ENCODE peak calls at places on chromosomes 2 and 18, in four cellular contexts. M, G, T and I are unnamed samples. For H3K9me3, the result is how much of the 10 kb centered on the place peaks cover.

GRCh38 chr2:180849851-180850250 is 130.6 kb upstream of the UBE2E3 start:
- DNase-seq in T (no peak), G (no peak), M (no peak), I (no peak)

GRCh38 chr2:187976667-187977333 is 314.9 kb upstream of the GULP1 start:
- DNase-seq in M (no peak), T (no peak), G (no peak), I (no peak)

GRCh38 chr2:240411261-240412160 is 24.0 kb upstream of the GPC1 start:
- DNase-seq in G (no peak), T (no peak), M (no peak), I (no peak)

GRCh38 chr2:187684181-187684580 is 129.9 kb upstream of the TFPI start:
- DNase-seq in M (no peak), G (no peak), T (no peak), I (no peak)

GRCh38 chr18:49061906-49062831 is 111.4 kb upstream of the SMAD7 start:
- DNase-seq in M (no peak), T (no peak), G (no peak), I (peak)

GRCh38 chr18:25370391-25370790 is 18.4 kb upstream of the ZNF521 start:
- DNase-seq in G (no peak), T (no peak), M (no peak), I (no peak)

GRCh38 chr2:61157371-61158003 is 4.5 kb upstream of the C2orf74 start:
- DNase-seq in G (no peak), T (no peak), M (no peak), I (no peak)

GRCh38 chr2:26483957-26484565 is 6.1 kb upstream of the OTOF start:
- DNase-seq in M (no peak), G (no peak), T (no peak), I (no peak)

GRCh38 chr2:231666171-231667095 is 41.9 kb upstream of the PTMA start:
- DNase-seq in G (peak), M (peak), T (peak), I (peak)

GRCh38 chr2:98123286-98123685 is 36.3 kb downstream of the VWA3B start:
- DNase-seq in M (no peak), G (no peak), T (no peak), I (no peak)

GRCh38 chr2:72325592-72326422 is 178.1 kb upstream of the CYP26B1 start:
- DNase-seq in G (peak), T (no peak), M (peak), I (no peak)

GRCh38 chr2:32172870-32173269 is 7.2 kb downstream of the SLC30A6 start:
- DNase-seq in G (no peak), T (no peak), M (no peak), I (no peak)

GRCh38 chr2:3672861-3673670 is 15.1 kb downstream of the ALLC start:
- DNase-seq in M (no peak), G (no peak), T (no peak), I (peak)

GRCh38 chr2:109439897-109440506 is 173.8 kb downstream of the SEPTIN10 start:
- DNase-seq in G (no peak), T (no peak), M (no peak), I (no peak)

GRCh38 chr2:227529871-227530270 is 57.9 kb downstream of the AGFG1 start:
- DNase-seq in T (no peak), G (no peak), M (no peak), I (no peak)

GRCh38 chr2:174603280-174603679 is 5.7 kb upstream of the WIPF1 start:
- DNase-seq in G (peak), T (no peak), M (peak), I (peak)

GRCh38 chr2:219514196-219514761 is at the start of gene ASIC4:
- DNase-seq in G (no peak), M (no peak), T (no peak), I (peak)

GRCh38 chr18:27871731-27872130 is 305.2 kb downstream of the CDH2 start:
- DNase-seq in G (no peak), T (no peak), M (no peak), I (no peak)

GRCh38 chr2:67309281-67309680 is 87.9 kb upstream of the ETAA1 start:
- DNase-seq in M (peak), T (no peak), G (peak), I (no peak)

GRCh38 chr2:14907014-14907612 is 274.6 kb downstream of the LRATD1 start:
- DNase-seq in M (peak), G (peak), T (no peak), I (no peak)

GRCh38 chr2:102276549-102277201 is 34.7 kb upstream of the IL1RL1 start:
- DNase-seq in M (no peak), G (no peak), T (no peak), I (no peak)

GRCh38 chr18:63819780-63820179 is 44.6 kb downstream of the SERPINB7 start:
- DNase-seq in T (no peak), M (no peak), G (no peak), I (no peak)

GRCh38 chr2:196849895-196850294 is 40.7 kb upstream of the C2orf66 start:
- DNase-seq in G (peak), T (no peak), M (peak), I (peak)

GRCh38 chr2:1937066-1937465 is 192.8 kb upstream of the PXDN start:
- DNase-seq in G (no peak), T (no peak), M (no peak), I (no peak)

GRCh38 chr2:55119711-55120487 is 69.6 kb upstream of the RTN4 start:
- DNase-seq in M (no peak), T (no peak), G (no peak), I (no peak)

GRCh38 chr2:185990861-185991525 is 252.4 kb downstream of the FSIP2 start:
- DNase-seq in M (no peak), G (peak), T (no peak), I (no peak)
- TF ChIP-seq PBX3 in M (no peak), G (no peak), T (no peak), I (no peak)

GRCh38 chr18:5518899-5519371 is 24.9 kb downstream of the EPB41L3 start:
- DNase-seq in G (no peak), M (no peak), T (no peak), I (no peak)

GRCh38 chr18:5512191-5512590 is 31.6 kb downstream of the EPB41L3 start:
- DNase-seq in M (no peak), T (no peak), G (no peak), I (no peak)

GRCh38 chr18:5513947-5514346 is 29.9 kb downstream of the EPB41L3 start:
- DNase-seq in G (no peak), T (no peak), M (no peak), I (no peak)

GRCh38 chr18:5518179-5518770 is 25.5 kb downstream of the EPB41L3 start:
- DNase-seq in T (no peak), G (no peak), M (no peak), I (no peak)

DNA sequence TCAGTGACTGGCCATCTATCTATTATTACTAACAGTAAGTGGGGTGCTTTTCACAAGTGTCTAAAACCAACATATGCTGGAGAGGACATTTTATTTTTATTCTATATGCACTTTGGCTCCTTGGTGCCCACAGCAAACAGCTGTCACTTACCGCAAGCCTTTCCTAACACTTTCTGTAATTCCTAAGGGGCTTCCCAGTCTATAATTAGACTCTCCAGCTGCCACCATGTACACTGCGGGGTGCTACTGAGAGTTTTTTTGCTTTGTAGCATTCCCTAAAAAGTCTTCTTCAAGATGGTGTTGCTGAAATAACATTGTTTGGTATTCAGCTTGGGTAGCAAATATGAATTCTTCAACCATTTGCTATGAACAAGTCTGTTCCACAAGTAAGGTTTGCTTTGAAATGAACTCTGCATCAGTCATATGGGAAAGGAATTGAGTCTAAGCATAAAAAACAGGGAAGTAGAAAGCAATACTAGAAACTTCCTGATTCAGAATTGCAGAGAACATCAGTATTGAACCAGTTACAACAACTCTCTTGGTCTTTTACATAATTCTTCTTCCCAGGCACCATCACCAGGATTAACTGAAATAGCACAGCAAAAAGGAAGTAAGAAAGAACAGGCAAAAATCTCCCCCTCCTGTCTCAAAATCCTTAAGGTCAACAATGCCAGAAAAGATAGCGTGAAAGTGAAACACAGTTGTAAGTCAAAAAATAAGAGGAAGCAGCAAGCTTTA is 28.6 kb downstream of the EPB41L3 start:
- DNase-seq in T (no peak), M (no peak), G (no peak), I (no peak)
- TF ChIP-seq REST in T (no peak), M (no peak), G (no peak), I (no peak)

GRCh38 chr18:13700153-13700552 is 26.2 kb downstream of the FAM210A start:
- DNase-seq in G (no peak), M (no peak), T (no peak), I (no peak)
- H3K9me3 ChIP-seq in G (half or more), M (under half), T (under half), I (under half)

DNA sequence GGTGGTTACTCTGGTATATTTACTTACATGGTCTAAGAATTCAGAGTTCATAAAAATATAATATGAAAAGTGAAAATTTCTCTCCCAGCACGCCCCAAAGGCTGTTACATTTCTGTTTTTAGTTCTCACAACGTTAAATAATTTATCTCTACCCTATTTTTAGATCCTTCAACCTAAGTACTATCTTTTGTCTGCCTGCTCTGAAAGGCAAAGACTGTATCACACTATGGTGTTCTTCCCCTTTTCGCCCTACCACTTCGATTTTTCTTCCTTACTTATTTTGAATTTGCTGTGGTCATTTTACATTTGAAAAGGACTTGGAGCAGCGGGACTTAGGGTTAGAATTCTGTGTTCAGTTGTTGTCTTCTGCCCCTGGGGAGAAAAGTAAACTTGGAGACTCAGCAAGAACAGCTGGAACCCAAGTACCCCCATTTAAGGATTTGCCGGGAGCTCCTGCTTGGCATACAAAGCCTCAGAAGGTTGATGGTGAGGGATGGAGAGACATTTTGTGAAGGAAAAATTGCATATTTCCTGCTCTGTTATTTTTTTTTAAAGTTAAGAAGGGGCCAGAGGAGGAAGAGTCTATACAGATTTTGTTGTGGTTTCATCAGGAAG is 19.0 kb downstream of the ADAM23 start:
- DNase-seq in T (no peak), G (no peak), M (no peak), I (no peak)
- TF ChIP-seq PBX3 in T (no peak), G (no peak), M (no peak), I (no peak)

DNA sequence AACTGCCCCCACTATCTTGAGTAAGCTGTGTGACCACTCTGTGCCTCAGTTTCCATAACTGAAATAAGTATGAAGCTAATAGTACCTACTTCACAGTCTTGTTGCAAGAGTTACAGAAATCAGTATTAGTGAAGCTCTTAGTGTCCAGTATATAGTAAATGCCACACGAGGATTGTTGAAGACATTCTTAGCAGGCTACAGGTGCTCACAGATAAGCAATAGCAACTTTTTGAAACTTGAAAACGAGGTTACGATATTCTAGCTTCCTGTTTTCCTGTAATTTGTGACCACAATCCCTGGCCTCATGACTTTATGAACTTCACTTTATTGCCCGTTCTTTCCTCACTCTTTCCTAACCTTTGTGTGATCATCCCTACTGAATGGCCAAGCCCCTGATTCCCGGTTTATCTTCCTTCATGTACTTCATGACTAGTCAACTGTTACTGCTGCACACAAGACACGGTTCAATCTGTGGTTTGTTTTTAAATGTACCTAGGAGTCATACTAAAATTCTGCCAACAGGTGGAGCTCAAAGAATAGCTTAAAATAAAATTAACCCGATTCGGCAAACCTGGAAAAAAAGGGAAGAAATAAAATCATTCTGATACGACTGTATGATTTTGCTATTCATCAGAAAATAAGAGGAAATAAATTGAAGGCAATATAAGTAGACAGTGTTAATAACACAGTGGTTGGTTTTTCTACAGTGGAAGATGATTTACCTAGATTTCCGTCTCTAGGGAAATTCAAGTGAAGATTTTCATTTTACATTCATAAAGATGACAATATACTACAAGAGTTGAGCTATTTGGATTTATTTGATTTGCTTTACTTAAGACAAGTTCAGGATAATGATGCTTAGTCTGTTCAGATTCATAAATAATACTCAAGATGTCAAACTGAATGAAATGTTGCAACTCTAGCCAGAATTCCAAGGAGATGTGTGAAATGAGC is 38.1 kb upstream of the STAT1 start:
- DNase-seq in T (peak), G (peak), M (peak), I (peak)
- TF ChIP-seq REST in T (no peak), G (no peak), M (no peak), I (no peak)

GRCh38 chr2:89780318-89780717 is 1088.8 kb downstream of the RPIA start:
- DNase-seq in M (no peak), T (no peak), G (no peak), I (no peak)
- H3K9me3 ChIP-seq in M (under half), T (under half), G (half or more), I (under half)

GRCh38 chr2:147100406-147101035 is 744.3 kb upstream of the ACVR2A start:
- DNase-seq in T (no peak), M (no peak), G (no peak), I (no peak)
- TF ChIP-seq PBX3 in T (no peak), M (no peak), G (no peak), I (no peak)

GRCh38 chr2:124049136-124049535 is 24.0 kb downstream of the CNTNAP5 start:
- DNase-seq in T (no peak), M (no peak), G (no peak), I (no peak)

GRCh38 chr2:124045906-124046305 is 20.8 kb downstream of the CNTNAP5 start:
- DNase-seq in G (no peak), M (no peak), T (no peak), I (no peak)

GRCh38 chr2:124048664-124049063 is 23.6 kb downstream of the CNTNAP5 start:
- DNase-seq in M (no peak), T (no peak), G (no peak), I (no peak)

GRCh38 chr2:124046332-124046731 is 21.2 kb downstream of the CNTNAP5 start:
- DNase-seq in G (no peak), T (no peak), M (no peak), I (no peak)

DNA sequence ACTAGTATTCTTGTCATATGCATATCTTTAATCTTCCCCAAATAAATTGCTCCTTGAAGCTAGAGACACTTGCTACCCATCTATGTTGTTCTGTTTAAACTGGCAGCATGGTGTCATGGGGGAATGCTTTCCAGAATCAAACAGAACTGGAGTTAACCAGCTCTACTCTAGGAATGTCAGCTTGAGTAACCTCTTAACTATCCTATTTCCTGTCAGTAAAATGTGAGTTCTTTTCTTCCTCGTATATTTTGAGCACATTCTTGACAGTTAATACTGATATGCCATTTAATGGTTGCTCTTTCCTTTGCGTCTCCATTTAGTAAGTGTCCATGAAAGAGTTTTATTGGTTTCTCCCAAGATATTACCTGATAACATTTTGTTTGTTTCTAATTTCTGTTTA is 23.0 kb downstream of the CNTNAP5 start:
- DNase-seq in M (no peak), T (no peak), G (no peak), I (no peak)
- TF ChIP-seq REST in M (no peak), T (no peak), G (no peak), I (no peak)

GRCh38 chr18:14965553-14965952 is 217.6 kb downstream of the ANKRD30B start:
- DNase-seq in M (no peak), T (no peak), G (no peak), I (no peak)

GRCh38 chr18:14961991-14962390 is 214.0 kb downstream of the ANKRD30B start:
- DNase-seq in M (no peak), G (no peak), T (no peak), I (no peak)

GRCh38 chr18:14964002-14964401 is 216.0 kb downstream of the ANKRD30B start:
- DNase-seq in T (no peak), M (no peak), G (no peak), I (no peak)

GRCh38 chr18:14962626-14963025 is 214.7 kb downstream of the ANKRD30B start:
- DNase-seq in T (no peak), M (no peak), G (no peak), I (no peak)

DNA sequence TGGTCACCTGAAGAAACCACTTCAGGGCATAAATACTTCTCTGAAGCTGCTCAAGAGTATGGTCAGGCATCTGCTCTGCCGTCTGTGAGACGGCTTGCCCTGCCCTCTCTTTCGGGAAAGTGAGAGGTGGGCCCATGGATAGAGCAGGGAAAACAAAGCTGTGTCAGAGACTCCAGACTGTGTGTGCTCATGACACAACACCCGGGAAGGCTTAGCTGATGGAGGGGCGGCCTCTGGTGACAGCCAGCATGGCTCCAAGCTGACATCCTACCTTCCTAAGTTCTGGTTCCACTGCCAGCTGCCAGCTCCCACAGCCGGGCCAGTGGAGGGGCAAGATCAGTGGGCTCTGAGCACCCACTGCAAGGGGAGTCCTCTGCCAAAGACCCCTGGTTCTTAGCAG is 215.3 kb downstream of the ANKRD30B start:
- DNase-seq in M (no peak), T (no peak), G (no peak), I (no peak)
- H3K9me3 ChIP-seq in M (under half), T (under half), G (under half), I (under half)

DNA sequence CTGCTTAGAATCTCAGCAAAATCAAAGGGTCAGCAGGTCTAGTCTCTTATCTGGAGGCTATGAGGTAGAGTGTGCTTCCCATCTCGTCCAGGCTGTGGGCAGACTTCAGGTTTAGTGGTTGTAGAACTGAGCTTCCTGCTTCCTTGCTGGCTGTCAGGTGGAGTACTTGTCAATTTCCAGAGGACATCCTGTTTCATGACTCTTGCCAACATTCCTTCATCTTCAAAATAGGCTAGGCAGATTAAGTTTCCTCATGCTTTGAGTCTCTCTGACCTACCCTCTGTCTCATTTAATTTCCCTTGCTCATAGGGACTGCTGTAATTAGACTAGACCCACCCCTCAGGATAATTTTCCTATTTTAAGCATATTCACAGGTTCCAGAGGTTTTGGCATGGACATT is 562.6 kb downstream of the SPAG16 start:
- DNase-seq in M (no peak), G (no peak), T (no peak), I (no peak)
- TF ChIP-seq PBX3 in M (no peak), G (no peak), T (no peak), I (peak)